ENCODE peak calls at places on chromosomes 16 and 17, in five cellular contexts. U, P, V, T and M are unnamed samples.

GRCh38 chr17:74202879-74203432 is 522 bp upstream of the RPL38 start:
- DNase-seq in T (no peak), V (no peak), U (no peak), P (no peak), M (no peak)

GRCh38 chr17:63988741-63989621 is 9.2 kb upstream of the PRR29 start:
- DNase-seq in T (no peak), U (peak; percentile 11), P (no peak), V (peak; percentile 67), M (peak; percentile 52)

GRCh38 chr17:52383493-52384100 is 225.1 kb upstream of the CA10 start:
- DNase-seq in V (peak; percentile 4), T (no peak), U (no peak), P (peak; percentile 54), M (no peak)

GRCh38 chr17:79244665-79245064 is 170.0 kb downstream of the ENGASE start:
- DNase-seq in P (no peak), U (no peak), T (no peak), V (no peak), M (no peak)

GRCh38 chr17:55430531-55431228 is 9.0 kb upstream of the MMD start:
- DNase-seq in P (no peak), T (no peak), V (no peak), U (no peak), M (no peak)

GRCh38 chr16:70267516-70267915 is 15.8 kb upstream of the EXOSC6 start:
- DNase-seq in U (no peak), V (no peak), P (no peak), T (no peak), M (peak; percentile 46)

GRCh38 chr17:33197342-33197741 is 95.8 kb downstream of the ASIC2 start:
- DNase-seq in P (no peak), V (no peak), T (no peak), U (no peak), M (no peak)

GRCh38 chr16:46970089-46970488 is 3.4 kb downstream of the DNAJA2 start:
- DNase-seq in T (no peak), P (no peak), V (no peak), U (peak; percentile 58), M (no peak)

GRCh38 chr17:69822314-69822875 is 252.6 kb upstream of the KCNJ16 start:
- DNase-seq in V (no peak), U (no peak), P (no peak), T (no peak), M (no peak)

GRCh38 chr17:60091908-60092331 is 13.2 kb upstream of the HEATR6 start:
- DNase-seq in P (peak; percentile 45), U (no peak), T (no peak), V (no peak), M (no peak)

GRCh38 chr16:89155851-89156739 is 15.5 kb upstream of the CDH15 start:
- DNase-seq in V (no peak), P (no peak), T (no peak), U (no peak), M (no peak)

GRCh38 chr16:2022723-2023097 is 3.1 kb downstream of the NPW start:
- DNase-seq in U (no peak), T (no peak), V (no peak), P (no peak), M (no peak)

GRCh38 chr16:6852643-6853042 is 480.0 kb upstream of the RBFOX1 start:
- DNase-seq in U (no peak), P (no peak), V (no peak), T (no peak), M (no peak)

GRCh38 chr17:80847506-80848230 is 144.0 kb upstream of the CHMP6 start:
- DNase-seq in V (no peak), T (no peak), U (no peak), P (no peak), M (peak; percentile 57)

GRCh38 chr17:36627101-36627500 is 25.7 kb downstream of the MRM1 start:
- DNase-seq in T (no peak), P (no peak), V (no peak), U (no peak), M (no peak)

GRCh38 chr16:74573622-74574021 is 33.3 kb downstream of the GLG1 start:
- DNase-seq in U (no peak), T (no peak), V (no peak), P (no peak), M (no peak)

GRCh38 chr17:8939496-8940334 is 25.8 kb downstream of the PIK3R5 start:
- DNase-seq in P (no peak), V (no peak), U (no peak), T (no peak), M (no peak)

GRCh38 chr16:55615071-55615470 is 40.7 kb upstream of the SLC6A2 start:
- DNase-seq in V (no peak), P (no peak), U (no peak), T (no peak), M (no peak)

GRCh38 chr16:89103156-89103555 is 9.5 kb downstream of the ACSF3 start:
- DNase-seq in P (no peak), T (no peak), U (no peak), V (no peak), M (no peak)

GRCh38 chr16:15996432-15997109 is 47.2 kb downstream of the ABCC1 start:
- DNase-seq in U (no peak), T (peak; percentile 41), P (peak; percentile 91), V (no peak), M (peak; percentile 67)

GRCh38 chr17:46776298-46777005 is 42.0 kb downstream of the WNT3 start:
- DNase-seq in V (no peak), U (no peak), T (no peak), P (peak; percentile 25), M (no peak)

GRCh38 chr16:80719573-80719972 is 84.8 kb downstream of the CDYL2 start:
- DNase-seq in V (no peak), U (no peak), T (no peak), P (no peak), M (no peak)

GRCh38 chr17:17328251-17328650 is 25.1 kb downstream of the NT5M start:
- DNase-seq in T (no peak), P (no peak), V (no peak), U (no peak), M (no peak)

GRCh38 chr16:75203106-75203505 is 3.9 kb downstream of the CTRB2 start:
- DNase-seq in U (peak; percentile 5), T (peak; percentile 27), V (peak; percentile 41), P (no peak), M (peak; percentile 44)

GRCh38 chr17:40157972-40158371 is 17.6 kb downstream of the CASC3 start:
- DNase-seq in P (no peak), T (no peak), U (no peak), V (no peak), M (no peak)

GRCh38 chr16:85174871-85175723 is 62.8 kb upstream of the CIBAR2 start:
- DNase-seq in U (no peak), V (no peak), T (no peak), P (no peak), M (no peak)

DNA sequence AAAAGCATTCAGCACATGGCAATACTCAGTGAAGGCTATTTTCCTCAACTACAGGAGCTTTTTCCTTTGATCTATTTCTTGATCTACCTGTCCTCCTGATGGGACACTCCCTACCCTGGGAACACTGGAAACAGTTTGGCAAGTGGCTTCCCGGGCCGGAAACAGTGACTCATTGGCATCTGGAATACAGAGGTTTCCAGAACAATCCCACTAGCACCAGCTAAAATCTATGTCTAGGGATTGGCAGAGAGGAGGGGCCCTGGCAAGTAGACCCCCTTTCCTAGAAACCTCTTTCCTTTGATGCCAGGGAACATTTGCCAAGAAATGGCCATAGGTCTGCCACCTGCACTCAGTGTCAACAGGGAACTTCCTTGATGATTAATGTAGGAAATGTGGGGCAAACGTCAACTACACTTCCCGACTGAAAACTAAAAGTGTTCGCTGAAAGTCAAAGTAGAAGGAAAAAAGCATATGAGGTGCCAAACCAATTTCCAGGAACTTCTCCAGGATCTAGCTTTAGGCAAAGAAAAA is 30.4 kb upstream of the FBXW10B start:
- DNase-seq in V (peak; percentile 52), U (no peak), P (peak; percentile 79), T (peak; percentile 61), M (no peak)
- H3K4me3 ChIP-seq in V (peak overlapping the region; percentile 79), U (peak overlapping the region; percentile 74), P (peak overlapping the region; percentile 88), T (peak overlapping the region; percentile 32), M (peak overlapping the region; percentile 50)

GRCh38 chr16:50010212-50010611 is 14.8 kb upstream of the CNEP1R1 start:
- DNase-seq in V (no peak), P (no peak), T (no peak), U (no peak), M (no peak)

GRCh38 chr16:50007744-50008143 is 17.3 kb upstream of the CNEP1R1 start:
- DNase-seq in P (no peak), U (no peak), V (no peak), T (no peak), M (no peak)

GRCh38 chr16:50015631-50016030 is 9.4 kb upstream of the CNEP1R1 start:
- DNase-seq in V (no peak), P (no peak), T (no peak), U (no peak), M (no peak)

GRCh38 chr16:50012182-50012581 is 12.8 kb upstream of the CNEP1R1 start:
- DNase-seq in U (no peak), V (no peak), P (no peak), T (no peak), M (no peak)

GRCh38 chr16:50011707-50012106 is 13.3 kb upstream of the CNEP1R1 start:
- DNase-seq in V (no peak), P (no peak), U (no peak), T (peak; percentile 33), M (no peak)
- H3K4me3 ChIP-seq in V (no peak overlapping the region), P (no peak overlapping the region), U (no peak overlapping the region), T (no peak overlapping the region), M (no peak overlapping the region)

GRCh38 chr17:7016406-7016805 is 4.0 kb downstream of the RNASEK start:
- DNase-seq in V (no peak), U (no peak), P (no peak), T (no peak), M (no peak)

GRCh38 chr17:7018331-7018964 is 4.4 kb upstream of the BCL6B start:
- DNase-seq in T (no peak), U (no peak), P (no peak), V (peak; percentile 49), M (no peak)

GRCh38 chr17:7016886-7017826 is 4.7 kb downstream of the RNASEK start:
- DNase-seq in T (no peak), V (no peak), P (no peak), U (no peak), M (no peak)

GRCh38 chr17:7019406-7019805 is 3.4 kb upstream of the BCL6B start:
- DNase-seq in V (no peak), T (no peak), P (no peak), U (no peak), M (no peak)

DNA sequence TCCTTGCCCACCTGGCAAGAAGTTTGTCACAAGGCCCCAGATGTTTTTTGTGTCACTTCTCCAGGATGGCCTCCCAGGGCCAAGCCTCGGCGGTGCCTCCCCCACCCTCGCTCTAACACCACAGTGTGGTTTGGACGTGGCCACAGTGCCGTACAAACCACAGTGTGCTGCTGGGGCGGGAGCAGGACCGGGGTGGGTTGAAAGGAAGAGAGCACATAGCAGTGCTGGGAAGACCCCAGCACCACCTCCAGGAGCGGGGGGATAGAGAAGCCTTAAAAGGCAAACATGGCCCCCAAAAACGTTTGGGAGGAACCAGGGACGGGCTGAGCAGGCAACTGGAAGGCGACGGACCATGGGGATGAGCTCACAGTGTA is 5.0 kb upstream of the BCL6B start:
- DNase-seq in V (no peak), T (no peak), U (no peak), P (no peak), M (no peak)
- H3K4me3 ChIP-seq in V (peak overlapping the region; percentile 19), T (peak overlapping the region; percentile 5), U (peak overlapping the region; percentile 68), P (no peak overlapping the region), M (peak overlapping the region; percentile 57)

DNA sequence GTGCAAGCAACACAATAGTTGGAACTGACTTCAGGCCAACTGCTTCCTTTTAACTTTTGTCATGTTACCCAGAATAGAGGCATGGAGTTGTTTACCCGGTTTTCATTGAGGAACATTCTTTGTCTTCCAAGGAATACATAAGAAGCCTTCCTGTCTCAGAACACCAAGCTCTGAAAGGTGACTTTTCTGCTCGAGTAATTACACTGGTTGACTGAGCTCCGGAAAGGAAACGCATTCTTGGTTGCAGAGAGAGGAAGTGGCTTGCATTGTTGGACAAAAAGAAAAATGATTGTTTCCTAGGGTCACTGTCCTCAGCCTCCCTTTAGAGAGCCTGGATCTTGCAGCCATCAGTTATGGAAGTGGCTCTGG is 30.8 kb upstream of the SEC14L1 start:
- DNase-seq in P (peak; percentile 46), T (no peak), V (peak; percentile 23), U (no peak), M (no peak)
- H3K4me3 ChIP-seq in P (no peak overlapping the region), T (no peak overlapping the region), V (no peak overlapping the region), U (no peak overlapping the region), M (no peak overlapping the region)